ENCODE peak calls at places on chromosomes 3 and 15, in eight cellular contexts. A, Z, N, T, D, F, P and K are unnamed samples.

GRCh38 chr3:11944052-11944673 is 60.0 kb upstream of the SYN2 start:
- DNase-seq in A (peak; percentile 28), Z (no peak), N (peak; percentile 28), T (no peak), D (peak; percentile 16), F (no peak), P (peak; percentile 69), K (no peak)

GRCh38 chr3:5058463-5058862 is 63.6 kb upstream of the ARL8B start:
- DNase-seq in A (no peak), Z (no peak), N (no peak), T (no peak), D (no peak), F (no peak), P (no peak), K (no peak)

GRCh38 chr3:45611619-45612018 is 17.1 kb downstream of the LIMD1 start:
- DNase-seq in A (peak; percentile 82), Z (no peak), N (no peak), T (no peak), D (no peak), F (no peak), P (peak; percentile 74), K (no peak)

GRCh38 chr3:12999147-13000140 is 73.8 kb downstream of the IQSEC1 start:
- DNase-seq in A (peak; percentile 75), Z (peak; percentile 88), N (peak; percentile 85), T (no peak), D (peak; percentile 97), F (peak; percentile 97), P (no peak), K (no peak)

GRCh38 chr3:141109761-141110160 is 58.6 kb downstream of the SPSB4 start:
- DNase-seq in A (no peak), Z (no peak), N (no peak), T (no peak), D (no peak), F (no peak), P (no peak), K (no peak)

GRCh38 chr15:65008989-65009388 is 19.3 kb upstream of the SPG21 start:
- DNase-seq in A (no peak), Z (no peak), N (no peak), T (no peak), D (peak; percentile 49), F (no peak), P (no peak), K (no peak)

GRCh38 chr3:106092792-106093191 is 224.0 kb upstream of the CBLB start:
- DNase-seq in A (no peak), Z (no peak), N (no peak), T (no peak), D (no peak), F (no peak), P (no peak), K (no peak)

GRCh38 chr3:12679468-12679867 is 15.6 kb upstream of the RAF1 start:
- DNase-seq in A (no peak), Z (peak; percentile 55), N (no peak), T (no peak), D (peak; percentile 15), F (no peak), P (no peak), K (no peak)

GRCh38 chr15:73786518-73786917 is 33.4 kb upstream of the INSYN1 start:
- DNase-seq in A (no peak), Z (no peak), N (no peak), T (no peak), D (no peak), F (no peak), P (peak; percentile 66), K (no peak)

GRCh38 chr15:100642950-100643338 is 40.6 kb downstream of the ASB7 start:
- DNase-seq in A (no peak), Z (no peak), N (no peak), T (no peak), D (no peak), F (no peak), P (no peak), K (no peak)

GRCh38 chr3:194730369-194730768 is 44.7 kb downstream of the FAM43A start:
- DNase-seq in A (peak; percentile 74), Z (no peak), N (peak; percentile 78), T (no peak), D (no peak), F (peak; percentile 82), P (peak; percentile 71), K (no peak)

GRCh38 chr3:47658444-47658843 is 79.8 kb upstream of the CSPG5 start:
- DNase-seq in A (no peak), Z (no peak), N (no peak), T (no peak), D (no peak), F (no peak), P (no peak), K (no peak)

GRCh38 chr3:46497556-46498265 is at the start of gene RTP3:
- DNase-seq in A (no peak), Z (no peak), N (no peak), T (no peak), D (no peak), F (no peak), P (no peak), K (no peak)

GRCh38 chr3:190345027-190345821 is 23.0 kb upstream of the CLDN1 start:
- DNase-seq in A (peak; percentile 66), Z (no peak), N (no peak), T (no peak), D (no peak), F (no peak), P (peak; percentile 12), K (no peak)

GRCh38 chr3:183490653-183491052 is 62.2 kb upstream of the MCF2L2 start:
- DNase-seq in A (peak; percentile 65), Z (no peak), N (peak; percentile 49), T (no peak), D (no peak), F (no peak), P (no peak), K (no peak)

GRCh38 chr15:74502301-74502700 is 38.7 kb upstream of the ARID3B start:
- DNase-seq in A (no peak), Z (no peak), N (no peak), T (no peak), D (no peak), F (no peak), P (no peak), K (no peak)

GRCh38 chr3:191476053-191476787 is 15.3 kb downstream of the PYDC2 start:
- DNase-seq in A (peak; percentile 50), Z (no peak), N (no peak), T (no peak), D (no peak), F (no peak), P (no peak), K (no peak)

GRCh38 chr3:152469238-152470025 is 200.7 kb downstream of the MBNL1 start:
- DNase-seq in A (no peak), Z (no peak), N (no peak), T (no peak), D (no peak), F (no peak), P (no peak), K (no peak)

GRCh38 chr3:193563999-193564398 is 9.3 kb upstream of the ATP13A4 start:
- DNase-seq in A (peak; percentile 84), Z (no peak), N (peak; percentile 66), T (no peak), D (peak; percentile 15), F (no peak), P (peak; percentile 50), K (no peak)
- TF ChIP-seq CTCF in A (peak; percentile 57), Z (no peak), N (peak; percentile 26), T (peak; percentile 24), D (peak; percentile 28), F (peak; percentile 11), P (peak; percentile 39), K (no peak)

DNA sequence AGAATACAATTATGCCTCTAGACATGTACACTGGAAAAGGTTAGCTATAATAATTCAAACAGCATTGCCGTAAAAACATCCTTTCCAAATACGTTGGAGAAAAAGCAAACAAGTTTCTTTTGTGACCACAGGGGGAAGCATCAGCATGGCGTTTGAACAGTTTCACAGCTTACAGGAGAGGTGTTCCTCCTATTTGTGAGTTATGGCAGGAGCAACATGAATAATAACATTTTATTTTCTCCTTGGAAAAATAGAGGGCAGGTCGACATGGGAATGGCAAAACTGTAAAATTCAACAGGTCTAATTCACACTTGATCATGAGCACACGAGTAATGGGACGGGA is 39.7 kb upstream of the GADL1 start:
- DNase-seq in A (peak; percentile 17), Z (no peak), N (no peak), T (no peak), D (peak; percentile 65), F (no peak), P (peak; percentile 55), K (no peak)
- TF ChIP-seq CTCF in A (no peak), Z (peak; percentile 49), N (peak; percentile 13), T (peak; percentile 58), D (peak; percentile 48), F (no peak), P (peak; percentile 59), K (no peak)

GRCh38 chr15:66964111-66964738 is 101.2 kb upstream of the SMAD3 start:
- DNase-seq in A (no peak), Z (no peak), N (no peak), T (no peak), D (no peak), F (no peak), P (no peak), K (no peak)

GRCh38 chr15:66964791-66965190 is 100.6 kb upstream of the SMAD3 start:
- DNase-seq in A (no peak), Z (no peak), N (no peak), T (no peak), D (no peak), F (no peak), P (no peak), K (no peak)

GRCh38 chr15:66965201-66965900 is 100.1 kb upstream of the SMAD3 start:
- DNase-seq in A (no peak), Z (no peak), N (no peak), T (no peak), D (no peak), F (no peak), P (no peak), K (no peak)

GRCh38 chr15:66963710-66964109 is 101.7 kb upstream of the SMAD3 start:
- DNase-seq in A (no peak), Z (no peak), N (no peak), T (no peak), D (no peak), F (no peak), P (no peak), K (no peak)

DNA sequence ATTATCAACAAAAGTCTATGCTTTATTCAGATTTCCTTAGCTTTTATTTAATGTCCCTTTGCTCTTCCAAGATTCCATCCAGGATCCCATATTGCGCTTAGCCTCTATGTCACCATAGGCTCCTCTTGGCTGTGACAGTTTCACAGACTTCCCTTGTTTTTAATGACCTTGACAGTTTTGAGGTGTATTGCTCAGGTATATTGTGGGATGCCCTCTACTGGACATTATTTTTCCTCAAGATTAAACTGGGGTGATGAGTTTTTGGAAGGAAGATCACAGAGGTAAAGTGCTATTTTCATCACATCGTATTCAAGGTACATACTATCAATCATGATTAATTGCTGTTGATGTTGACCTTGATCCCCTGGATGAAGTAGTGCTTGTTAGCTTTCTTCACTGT is 99.1 kb upstream of the SMAD3 start:
- DNase-seq in A (no peak), Z (no peak), N (no peak), T (no peak), D (no peak), F (no peak), P (no peak), K (no peak)
- TF ChIP-seq CTCF in A (no peak), Z (peak; percentile 6), N (no peak), T (peak; percentile 45), D (no peak), F (no peak), P (peak; percentile 34), K (no peak)

GRCh38 chr3:177899275-177900067 is 636.8 kb upstream of the KCNMB2 start:
- DNase-seq in A (no peak), Z (no peak), N (no peak), T (no peak), D (no peak), F (no peak), P (peak; percentile 33), K (no peak)
- TF ChIP-seq CTCF in A (no peak), Z (no peak), N (no peak), T (no peak), D (no peak), F (no peak), P (peak; percentile 41), K (no peak)